ENCODE peak calls at places on chromosomes 3 and 15, in seven cellular contexts. R is neuronal stem cell, V is heart left ventricle, P is NCI-H1105 treated with DMSO at 0.1 percent for 48 hours, M is OCI-M1, H is NCI-H460, F is NCI-H748 treated with DMSO at 0.1 percent for 48 hours. L is an unnamed sample.

GRCh38 chr15:81339321-81339720 is 15.4 kb upstream of the STARD5 start:
- DNase-seq in R (no peak), V (no peak), P (no peak), M (no peak), H (no peak), F (no peak), L (no peak)

GRCh38 chr15:51735211-51735610 is 2.2 kb downstream of the LYSMD2 start:
- DNase-seq in R (no peak), V (no peak), P (no peak), M (peak), H (no peak), F (no peak), L (no peak)

GRCh38 chr3:151282921-151283320 is 4.6 kb upstream of the P2RY14 start:
- DNase-seq in R (peak), V (no peak), P (peak), M (peak), H (peak), F (peak), L (peak)

GRCh38 chr3:66938338-66938963 is 59.7 kb upstream of the KBTBD8 start:
- DNase-seq in R (peak), V (no peak), P (peak), M (peak), H (peak), F (peak), L (no peak)

GRCh38 chr3:57557088-57557537 is 1.0 kb downstream of the PDE12 start:
- DNase-seq in R (peak), V (no peak), P (no peak), M (peak), H (no peak), F (no peak), L (peak)

GRCh38 chr3:142886021-142886420 is 2.9 kb downstream of the PCOLCE2 start:
- DNase-seq in R (no peak), V (no peak), P (no peak), M (no peak), H (no peak), F (no peak), L (no peak)

GRCh38 chr15:60720084-60720483 is 241.1 kb upstream of the ICE2 start:
- DNase-seq in R (no peak), V (no peak), P (no peak), M (no peak), H (no peak), F (no peak), L (no peak)

GRCh38 chr15:70815604-70816003 is 38.4 kb downstream of the LARP6 start:
- DNase-seq in R (no peak), V (no peak), P (peak), M (no peak), H (no peak), F (peak), L (no peak)

GRCh38 chr3:123289336-123290106 is 87.8 kb downstream of the SEC22A start:
- DNase-seq in R (no peak), V (no peak), P (no peak), M (no peak), H (no peak), F (no peak), L (no peak)

L was measured in GM12892.